ENCODE peak calls at places on chromosomes 11 and 22, in six cellular contexts. One of them, this sample, is unnamed.

GRCh38 chr11:33656768-33657167 is 43.9 kb downstream of the C11orf91 start:
- DNase-seq in body of pancreas: no peak
- DNase-seq in adrenal gland: no peak
- DNase-seq in IMR-90: no peak
- DNase-seq in GM12891: no peak
- DNase-seq in lower leg skin: no peak
- DNase-seq in this sample: no peak

GRCh38 chr11:79209540-79210266 is 231.1 kb downstream of the TENM4 start:
- DNase-seq in GM12891: no peak
- DNase-seq in adrenal gland: no peak
- DNase-seq in IMR-90: peak; percentile 42
- DNase-seq in body of pancreas: peak; percentile 35
- DNase-seq in lower leg skin: no peak
- DNase-seq in this sample: no peak

GRCh38 chr11:109680127-109680526 is 258.1 kb downstream of the C11orf87 start:
- DNase-seq in IMR-90: peak; percentile 18
- DNase-seq in adrenal gland: no peak
- DNase-seq in body of pancreas: no peak
- DNase-seq in lower leg skin: no peak
- DNase-seq in GM12891: no peak
- DNase-seq in this sample: no peak

GRCh38 chr22:22346401-22347107 is 102.0 kb downstream of the VPREB1 start:
- DNase-seq in adrenal gland: no peak
- DNase-seq in lower leg skin: no peak
- DNase-seq in GM12891: no peak
- DNase-seq in IMR-90: no peak
- DNase-seq in body of pancreas: no peak
- DNase-seq in this sample: no peak

GRCh38 chr11:746289-747175 is 732 bp upstream of the TALDO1 start:
- DNase-seq in adrenal gland: peak; percentile 29
- DNase-seq in body of pancreas: peak; percentile 53
- DNase-seq in IMR-90: peak; percentile 24
- DNase-seq in lower leg skin: no peak
- DNase-seq in GM12891: no peak
- DNase-seq in this sample: peak; percentile 66

GRCh38 chr11:47955356-47955755 is 25.0 kb upstream of the PTPRJ start:
- DNase-seq in GM12891: no peak
- DNase-seq in adrenal gland: no peak
- DNase-seq in body of pancreas: no peak
- DNase-seq in lower leg skin: no peak
- DNase-seq in IMR-90: no peak
- DNase-seq in this sample: no peak

GRCh38 chr11:11486002-11486401 is 133.0 kb upstream of the CSNK2A3 start:
- DNase-seq in lower leg skin: no peak
- DNase-seq in GM12891: no peak
- DNase-seq in IMR-90: no peak
- DNase-seq in body of pancreas: peak; percentile 28
- DNase-seq in adrenal gland: no peak
- DNase-seq in this sample: no peak

GRCh38 chr11:36122715-36123114 is 166.5 kb downstream of the COMMD9 start:
- DNase-seq in GM12891: no peak
- DNase-seq in IMR-90: no peak
- DNase-seq in body of pancreas: no peak
- DNase-seq in lower leg skin: no peak
- DNase-seq in adrenal gland: no peak
- DNase-seq in this sample: no peak

GRCh38 chr11:9001736-9002135 is 2.1 kb downstream of the NRIP3 start:
- DNase-seq in adrenal gland: no peak
- DNase-seq in body of pancreas: no peak
- DNase-seq in GM12891: no peak
- DNase-seq in lower leg skin: peak; percentile 23
- DNase-seq in IMR-90: peak; percentile 95
- DNase-seq in this sample: peak; percentile 47

GRCh38 chr11:93143186-93143585 is 54.6 kb downstream of the SLC36A4 start:
- DNase-seq in IMR-90: peak; percentile 76
- DNase-seq in lower leg skin: no peak
- DNase-seq in body of pancreas: no peak
- DNase-seq in adrenal gland: no peak
- DNase-seq in GM12891: no peak
- DNase-seq in this sample: no peak

GRCh38 chr11:16936643-16937042 is 77.6 kb downstream of the PLEKHA7 start:
- DNase-seq in adrenal gland: no peak
- DNase-seq in IMR-90: no peak
- DNase-seq in GM12891: no peak
- DNase-seq in body of pancreas: peak; percentile 72
- DNase-seq in lower leg skin: no peak
- DNase-seq in this sample: no peak

GRCh38 chr11:61625525-61625924 is 44.6 kb upstream of the SYT7 start:
- DNase-seq in body of pancreas: no peak
- DNase-seq in adrenal gland: no peak
- DNase-seq in lower leg skin: no peak
- DNase-seq in IMR-90: no peak
- DNase-seq in GM12891: no peak
- DNase-seq in this sample: no peak

GRCh38 chr11:61626580-61627380 is 45.9 kb upstream of the SYT7 start:
- DNase-seq in IMR-90: peak; percentile 36
- DNase-seq in body of pancreas: peak; percentile 93
- DNase-seq in lower leg skin: peak; percentile 53
- DNase-seq in GM12891: no peak
- DNase-seq in adrenal gland: peak; percentile 27
- DNase-seq in this sample: no peak

GRCh38 chr11:61630104-61630503 is 49.2 kb upstream of the SYT7 start:
- DNase-seq in IMR-90: no peak
- DNase-seq in lower leg skin: no peak
- DNase-seq in GM12891: no peak
- DNase-seq in adrenal gland: no peak
- DNase-seq in body of pancreas: no peak
- DNase-seq in this sample: no peak

GRCh38 chr11:61629082-61629481 is 48.2 kb upstream of the SYT7 start:
- DNase-seq in body of pancreas: no peak
- DNase-seq in lower leg skin: no peak
- DNase-seq in adrenal gland: no peak
- DNase-seq in IMR-90: no peak
- DNase-seq in GM12891: no peak
- DNase-seq in this sample: no peak

DNA sequence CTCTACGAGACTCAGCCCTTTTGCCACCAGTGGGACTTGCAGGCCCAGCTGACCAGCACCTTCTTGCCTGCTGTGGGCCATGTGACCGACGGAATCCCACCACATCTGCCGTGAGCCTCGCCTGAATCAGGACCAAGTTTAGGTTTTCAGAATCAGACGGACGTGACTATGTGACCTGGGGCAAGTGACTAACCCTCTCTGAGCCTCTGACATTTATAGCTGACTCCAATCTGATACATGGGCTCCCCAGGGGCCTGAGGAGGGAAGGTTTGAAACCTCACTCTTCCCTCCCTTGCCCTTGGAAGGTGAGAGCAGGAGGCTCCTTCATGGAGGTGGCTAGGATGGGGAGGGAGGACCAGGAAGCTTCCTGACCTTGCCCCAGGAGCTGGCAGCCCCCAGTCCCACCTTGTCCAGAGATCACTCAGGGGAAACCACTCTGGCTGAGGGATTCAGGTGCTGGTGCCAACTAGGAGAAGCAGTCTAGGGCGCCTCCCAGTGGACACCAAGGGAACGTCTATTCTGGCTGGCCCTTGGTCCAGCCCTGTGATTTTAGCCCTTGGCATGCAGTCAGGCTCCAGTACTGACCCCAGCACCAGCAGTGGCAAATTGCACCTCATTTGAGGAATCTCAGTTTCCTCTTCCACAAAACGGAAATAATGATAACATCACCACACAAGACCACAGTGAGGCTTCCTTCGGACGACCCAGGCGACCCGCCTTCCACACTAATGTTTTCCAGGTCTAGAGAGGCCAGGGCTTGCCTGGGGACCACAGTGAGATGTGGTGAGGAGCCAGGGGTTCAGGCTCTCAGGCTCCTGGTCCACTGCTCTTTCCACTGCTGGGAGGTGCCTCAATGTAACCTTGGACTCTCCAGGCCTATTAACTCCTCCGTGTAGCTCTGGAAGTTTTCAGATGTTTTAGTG is 47.2 kb upstream of the SYT7 start:
- DNase-seq in body of pancreas: peak; percentile 84
- DNase-seq in adrenal gland: peak; percentile 61
- DNase-seq in lower leg skin: peak; percentile 48
- DNase-seq in IMR-90: peak; percentile 73
- DNase-seq in GM12891: peak; percentile 41
- DNase-seq in this sample: peak; percentile 27
- TF ChIP-seq POLR2A in body of pancreas: no peak
- TF ChIP-seq POLR2A in adrenal gland: no peak
- TF ChIP-seq POLR2A in lower leg skin: no peak
- TF ChIP-seq POLR2A in IMR-90: peak; percentile 32
- TF ChIP-seq POLR2A in GM12891: no peak
- TF ChIP-seq POLR2A in this sample: no peak

DNA sequence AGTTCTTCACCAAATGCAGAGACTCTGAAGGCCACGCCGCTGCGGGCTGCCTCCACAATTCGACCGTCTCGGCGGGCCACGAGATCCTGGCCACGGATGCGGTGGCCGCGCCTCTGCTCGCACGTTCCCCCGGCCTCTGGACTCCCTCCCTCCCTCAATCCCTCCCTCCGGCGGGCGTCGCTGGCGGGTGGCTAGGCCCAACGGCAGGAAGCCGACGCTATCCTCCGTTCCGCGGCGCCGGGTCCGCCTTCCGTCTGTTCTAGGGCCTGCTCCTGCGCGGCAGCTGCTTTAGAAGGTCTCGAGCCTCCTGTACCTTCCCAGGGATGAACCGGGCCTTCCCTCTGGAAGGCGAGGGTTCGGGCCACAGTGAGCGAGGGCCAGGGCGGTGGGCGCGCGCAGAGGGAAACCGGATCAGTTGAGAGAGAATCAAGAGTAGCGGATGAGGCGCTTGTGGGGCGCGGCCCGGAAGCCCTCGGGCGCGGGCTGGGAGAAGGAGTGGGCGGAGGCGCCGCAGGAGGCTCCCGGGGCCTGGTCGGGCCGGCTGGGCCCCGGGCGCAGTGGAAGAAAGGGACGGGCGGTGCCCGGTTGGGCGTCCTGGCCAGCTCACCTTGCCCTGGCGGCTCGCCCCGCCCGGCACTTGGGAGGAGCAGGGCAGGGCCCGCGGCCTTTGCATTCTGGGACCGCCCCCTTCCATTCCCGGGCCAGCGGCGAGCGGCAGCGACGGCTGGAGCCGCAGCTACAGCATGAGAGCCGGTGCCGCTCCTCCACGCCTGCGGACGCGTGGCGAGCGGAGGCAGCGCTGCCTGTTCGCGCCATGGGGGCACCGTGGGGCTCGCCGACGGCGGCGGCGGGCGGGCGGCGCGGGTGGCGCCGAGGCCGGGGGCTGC is at the start of gene FUT4:
- DNase-seq in lower leg skin: peak; percentile 74
- DNase-seq in adrenal gland: peak; percentile 88
- DNase-seq in body of pancreas: peak; percentile 95
- DNase-seq in IMR-90: peak; percentile 74
- DNase-seq in GM12891: peak; percentile 76
- DNase-seq in this sample: peak; percentile 70
- TF ChIP-seq POLR2A in lower leg skin: no peak
- TF ChIP-seq POLR2A in adrenal gland: peak; percentile 61
- TF ChIP-seq POLR2A in body of pancreas: peak; percentile 95
- TF ChIP-seq POLR2A in IMR-90: peak; percentile 64
- TF ChIP-seq POLR2A in GM12891: no peak
- TF ChIP-seq POLR2A in this sample: peak; percentile 56

GRCh38 chr11:63838150-63838681 is 694 bp upstream of the MARK2 start:
- DNase-seq in GM12891: no peak
- DNase-seq in lower leg skin: no peak
- DNase-seq in adrenal gland: peak; percentile 55
- DNase-seq in body of pancreas: peak; percentile 24
- DNase-seq in IMR-90: no peak
- DNase-seq in this sample: no peak

GRCh38 chr11:63837719-63838118 is 1.2 kb upstream of the MARK2 start:
- DNase-seq in IMR-90: no peak
- DNase-seq in body of pancreas: no peak
- DNase-seq in adrenal gland: peak; percentile 39
- DNase-seq in GM12891: no peak
- DNase-seq in lower leg skin: no peak
- DNase-seq in this sample: no peak

GRCh38 chr11:63839508-63840355 is 822 bp downstream of the MARK2 start:
- DNase-seq in lower leg skin: peak; percentile 37
- DNase-seq in adrenal gland: peak; percentile 44
- DNase-seq in GM12891: no peak
- DNase-seq in body of pancreas: peak; percentile 63
- DNase-seq in IMR-90: no peak
- DNase-seq in this sample: peak; percentile 75

GRCh38 chr11:63840356-63841060 is 1.6 kb downstream of the MARK2 start:
- DNase-seq in adrenal gland: no peak
- DNase-seq in IMR-90: no peak
- DNase-seq in GM12891: no peak
- DNase-seq in body of pancreas: no peak
- DNase-seq in lower leg skin: no peak
- DNase-seq in this sample: peak; percentile 27

GRCh38 chr11:63838682-63839507 is at the start of gene MARK2:
- DNase-seq in adrenal gland: peak; percentile 100
- DNase-seq in IMR-90: peak; percentile 96
- DNase-seq in body of pancreas: peak; percentile 99
- DNase-seq in GM12891: peak; percentile 81
- DNase-seq in lower leg skin: peak; percentile 98
- DNase-seq in this sample: peak; percentile 98
- TF ChIP-seq POLR2A in adrenal gland: peak; percentile 49
- TF ChIP-seq POLR2A in IMR-90: peak; percentile 66
- TF ChIP-seq POLR2A in body of pancreas: peak; percentile 39
- TF ChIP-seq POLR2A in GM12891: no peak
- TF ChIP-seq POLR2A in lower leg skin: no peak
- TF ChIP-seq POLR2A in this sample: peak; percentile 61

GRCh38 chr11:68340003-68340767 is 27.8 kb downstream of the LRP5 start:
- DNase-seq in lower leg skin: no peak
- DNase-seq in body of pancreas: no peak
- DNase-seq in adrenal gland: no peak
- DNase-seq in GM12891: no peak
- DNase-seq in IMR-90: no peak
- DNase-seq in this sample: no peak

GRCh38 chr11:68335693-68336092 is 23.3 kb downstream of the LRP5 start:
- DNase-seq in adrenal gland: no peak
- DNase-seq in GM12891: no peak
- DNase-seq in body of pancreas: no peak
- DNase-seq in IMR-90: no peak
- DNase-seq in lower leg skin: no peak
- DNase-seq in this sample: no peak

GRCh38 chr11:68334923-68335322 is 22.5 kb downstream of the LRP5 start:
- DNase-seq in GM12891: no peak
- DNase-seq in body of pancreas: no peak
- DNase-seq in lower leg skin: no peak
- DNase-seq in adrenal gland: no peak
- DNase-seq in IMR-90: no peak
- DNase-seq in this sample: no peak

GRCh38 chr11:68338041-68338800 is 25.8 kb downstream of the LRP5 start:
- DNase-seq in adrenal gland: no peak
- DNase-seq in GM12891: no peak
- DNase-seq in IMR-90: peak; percentile 72
- DNase-seq in body of pancreas: no peak
- DNase-seq in lower leg skin: peak; percentile 62
- DNase-seq in this sample: peak; percentile 77

DNA sequence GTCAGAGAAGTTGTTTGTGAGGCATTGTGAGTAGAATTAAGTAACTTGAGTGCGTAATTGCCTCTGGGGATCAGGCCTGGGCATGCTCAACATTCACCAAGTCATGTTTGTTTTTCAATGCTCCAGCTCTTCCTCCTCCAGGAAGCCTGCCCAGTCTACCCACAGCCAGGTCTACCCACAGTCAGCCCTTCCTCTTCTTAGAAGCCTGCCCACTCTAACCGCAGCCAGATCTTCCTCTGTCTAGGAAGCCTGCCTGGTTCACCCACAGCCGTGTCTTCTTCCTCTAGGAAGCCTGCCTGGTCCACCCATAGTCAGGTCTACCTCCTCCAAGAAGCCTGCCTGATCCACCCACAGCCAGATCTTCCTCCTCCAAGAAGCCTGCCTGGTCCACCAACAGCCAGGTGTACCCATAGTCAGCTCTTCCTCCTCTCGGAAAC is 25.0 kb downstream of the LRP5 start:
- DNase-seq in body of pancreas: no peak
- DNase-seq in IMR-90: no peak
- DNase-seq in lower leg skin: no peak
- DNase-seq in adrenal gland: no peak
- DNase-seq in GM12891: no peak
- DNase-seq in this sample: no peak
- TF ChIP-seq POLR2A in body of pancreas: no peak
- TF ChIP-seq POLR2A in IMR-90: no peak
- TF ChIP-seq POLR2A in lower leg skin: no peak
- TF ChIP-seq POLR2A in adrenal gland: no peak
- TF ChIP-seq POLR2A in GM12891: no peak
- TF ChIP-seq POLR2A in this sample: no peak